ENCODE peak calls at places on chromosomes 5 and 9, in ten cellular contexts. H is CD4-positive, alpha-beta T cell; F is lung; K is body of pancreas; X is brain microvascular endothelial cell; E is dorsolateral prefrontal cortex; P is HCT116; Q is prostate gland; D is suprapubic skin; L is H1. Z is an unnamed sample.

GRCh38 chr5:172637122-172637580 is 3.9 kb upstream of the NEURL1B start:
- DNase-seq in H (no peak), K (no peak), F (no peak), D (peak), P (no peak), Q (peak), E (no peak), L (no peak), X (no peak), Z (no peak)

GRCh38 chr9:126916909-126917308 is 2.3 kb downstream of the RALGPS1 start:
- DNase-seq in X (no peak), K (no peak), Q (no peak), L (no peak), F (no peak), E (no peak), P (peak), H (no peak), D (no peak), Z (no peak)

GRCh38 chr5:147439253-147439652 is 70.6 kb downstream of the DPYSL3 start:
- DNase-seq in F (no peak), Q (no peak), K (no peak), E (no peak), H (no peak), L (no peak), X (peak), P (no peak), D (no peak), Z (no peak)

GRCh38 chr9:135513351-135513846 is 7.8 kb upstream of the LCN1 start:
- DNase-seq in E (no peak), L (no peak), D (peak), F (no peak), Q (no peak), K (peak), P (no peak), X (no peak), H (no peak), Z (no peak)

GRCh38 chr5:155850411-155850810 is 476.6 kb upstream of the SGCD start:
- DNase-seq in K (no peak), D (no peak), L (no peak), Q (no peak), F (no peak), P (no peak), X (no peak), H (no peak), E (no peak), Z (no peak)

GRCh38 chr5:1526151-1526631 is 2.4 kb upstream of the LPCAT1 start:
- DNase-seq in L (no peak), D (peak), H (no peak), P (no peak), F (peak), Q (no peak), X (no peak), K (peak), E (no peak), Z (no peak)

GRCh38 chr5:77867914-77868313 is 91.8 kb upstream of the TBCA start:
- DNase-seq in P (no peak), X (no peak), L (no peak), D (no peak), E (peak), Q (no peak), H (no peak), K (no peak), F (no peak), Z (no peak)

GRCh38 chr5:76177974-76178373 is 94.8 kb downstream of the SV2C start:
- DNase-seq in P (no peak), L (no peak), K (no peak), Q (no peak), D (no peak), E (no peak), X (no peak), F (no peak), H (no peak), Z (no peak)

GRCh38 chr9:35828716-35829083 is at the start of gene FAM221B:
- DNase-seq in P (no peak), Q (no peak), H (peak), X (no peak), D (no peak), K (peak), L (no peak), E (no peak), F (no peak), Z (peak)

GRCh38 chr5:63555874-63556273 is 406.4 kb downstream of the HTR1A start:
- DNase-seq in X (no peak), D (no peak), E (no peak), P (no peak), L (no peak), H (no peak), F (no peak), K (no peak), Q (no peak), Z (no peak)

GRCh38 chr9:16653491-16654407 is 216.7 kb downstream of the BNC2 start:
- DNase-seq in E (no peak), Q (no peak), H (no peak), X (no peak), D (no peak), F (no peak), L (no peak), P (no peak), K (no peak), Z (no peak)

GRCh38 chr5:13843181-13843846 is 101.2 kb downstream of the DNAH5 start:
- DNase-seq in F (no peak), E (no peak), K (no peak), D (no peak), X (no peak), H (no peak), Q (no peak), P (no peak), L (no peak), Z (no peak)

GRCh38 chr5:78016831-78017529 is 240.8 kb upstream of the TBCA start:
- DNase-seq in H (no peak), L (no peak), E (no peak), X (no peak), K (no peak), D (no peak), Q (no peak), P (no peak), F (no peak), Z (no peak)

GRCh38 chr5:111172504-111172903 is 51.7 kb upstream of the CAMK4 start:
- DNase-seq in H (no peak), D (no peak), P (no peak), F (no peak), K (peak), L (no peak), X (no peak), Q (no peak), E (no peak), Z (no peak)

GRCh38 chr9:5510991-5511390 is 660 bp downstream of the PDCD1LG2 start:
- DNase-seq in Q (no peak), K (no peak), P (no peak), H (no peak), D (no peak), E (no peak), F (no peak), L (no peak), X (no peak), Z (no peak)

GRCh38 chr9:23308114-23308513 is 517.9 kb downstream of the ELAVL2 start:
- DNase-seq in D (no peak), X (no peak), K (no peak), P (no peak), H (no peak), E (no peak), F (no peak), Q (no peak), L (no peak), Z (no peak)

GRCh38 chr9:22395585-22396205 is 50.9 kb upstream of the DMRTA1 start:
- DNase-seq in H (no peak), Q (no peak), E (no peak), P (no peak), L (no peak), F (no peak), D (no peak), K (no peak), X (peak), Z (no peak)

GRCh38 chr9:98943682-98944129 is at the start of gene COL15A1:
- DNase-seq in D (no peak), X (no peak), F (no peak), K (peak), Q (no peak), E (no peak), P (no peak), L (no peak), H (no peak), Z (no peak)

GRCh38 chr9:33234511-33235467 is 5.2 kb upstream of the SPINK4 start:
- DNase-seq in K (peak), L (no peak), E (no peak), D (peak), H (no peak), P (no peak), Q (no peak), X (peak), F (no peak), Z (no peak)

GRCh38 chr5:1736889-1737711 is 62.5 kb downstream of the MRPL36 start:
- DNase-seq in X (no peak), E (no peak), K (no peak), P (no peak), H (no peak), Q (no peak), D (no peak), F (no peak), L (no peak), Z (no peak)

GRCh38 chr5:151686673-151687378 is at the start of gene SPARC:
- DNase-seq in K (peak), F (peak), E (peak), D (peak), P (no peak), L (peak), H (no peak), Q (peak), X (peak), Z (peak)

GRCh38 chr5:94423411-94423810 is 195.0 kb downstream of the KIAA0825 start:
- DNase-seq in E (no peak), X (no peak), L (no peak), P (no peak), D (no peak), F (no peak), H (no peak), K (no peak), Q (no peak), Z (no peak)

GRCh38 chr9:34227445-34227844 is 48.6 kb downstream of the UBAP1 start:
- DNase-seq in L (no peak), P (no peak), E (no peak), F (no peak), H (no peak), Q (no peak), K (no peak), X (peak), D (no peak), Z (no peak)

GRCh38 chr9:13427587-13427986 is 148.1 kb upstream of the MPDZ start:
- DNase-seq in H (no peak), P (no peak), Q (peak), L (no peak), K (peak), X (peak), E (no peak), F (no peak), D (no peak), Z (no peak)

GRCh38 chr9:36731576-36731975 is 158.9 kb downstream of the MELK start:
- DNase-seq in E (no peak), H (no peak), X (no peak), K (no peak), L (no peak), F (peak), Q (no peak), P (no peak), D (no peak), Z (no peak)

GRCh38 chr5:98428806-98429205 is 344.7 kb upstream of the RGMB start:
- DNase-seq in X (peak), Q (no peak), H (no peak), D (no peak), F (peak), P (no peak), K (peak), E (no peak), L (no peak), Z (no peak)

GRCh38 chr5:72185717-72186388 is 78.6 kb downstream of the MAP1B start:
- DNase-seq in L (no peak), D (no peak), F (no peak), E (no peak), Q (no peak), P (no peak), K (no peak), X (no peak), H (no peak), Z (no peak)

GRCh38 chr5:136646915-136647314 is 281.6 kb upstream of the TRPC7 start:
- DNase-seq in H (no peak), K (no peak), E (no peak), X (no peak), F (no peak), P (no peak), L (no peak), Q (no peak), D (no peak), Z (no peak)

GRCh38 chr5:137708796-137709559 is 26.9 kb downstream of the KLHL3 start:
- DNase-seq in F (no peak), D (no peak), P (no peak), Q (no peak), K (peak), X (no peak), E (no peak), H (no peak), L (no peak), Z (no peak)

GRCh38 chr9:127780126-127780885 is 1.8 kb upstream of the SH2D3C start:
- DNase-seq in F (no peak), K (no peak), P (no peak), Q (no peak), X (no peak), L (no peak), H (no peak), D (no peak), E (peak), Z (peak)

GRCh38 chr9:13567833-13568232 is 288.3 kb upstream of the MPDZ start:
- DNase-seq in L (no peak), Q (no peak), E (no peak), F (no peak), D (no peak), P (no peak), K (no peak), H (no peak), X (no peak), Z (no peak)

GRCh38 chr9:107488400-107489143 is 997 bp downstream of the KLF4 start:
- DNase-seq in P (no peak), E (peak), D (peak), K (peak), H (no peak), L (no peak), X (peak), F (peak), Q (peak), Z (no peak)

GRCh38 chr5:146342882-146343865 is 4.5 kb downstream of the POU4F3 start:
- DNase-seq in F (no peak), X (no peak), L (no peak), K (no peak), H (no peak), D (no peak), P (no peak), E (no peak), Q (no peak), Z (no peak)

GRCh38 chr9:112378441-112379176 is 1.3 kb upstream of the HSDL2 start:
- DNase-seq in D (no peak), L (peak), K (peak), E (no peak), Q (no peak), H (no peak), F (no peak), X (peak), P (no peak), Z (no peak)

DNA sequence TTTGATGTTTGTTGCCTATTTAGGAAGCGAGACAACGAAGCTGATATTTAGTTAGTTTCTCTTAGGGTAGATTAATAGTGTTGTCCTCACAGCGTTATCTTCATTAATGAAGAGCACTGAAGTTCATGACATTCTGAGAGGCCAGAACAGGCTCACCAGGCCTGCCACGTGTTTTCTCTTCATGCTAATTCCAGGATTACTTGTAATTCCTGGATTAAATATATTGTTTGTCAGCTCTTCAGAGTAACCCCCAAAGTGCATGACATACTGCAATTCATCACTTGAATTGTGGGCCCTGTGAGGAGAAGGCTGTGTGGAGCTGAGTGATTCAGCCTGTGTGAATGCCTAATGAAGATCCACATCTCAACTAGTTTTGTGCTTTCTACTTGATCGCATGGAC is 401.0 kb upstream of the ADAMTSL1 start:
- DNase-seq in X (no peak), Q (no peak), K (no peak), L (no peak), H (no peak), D (no peak), P (no peak), F (no peak), E (no peak), Z (no peak)
- H3K27ac ChIP-seq in X (no peak), Q (no peak), K (no peak), L (no peak), H (no peak), D (no peak), P (no peak), F (no peak), E (no peak), Z (no peak)

GRCh38 chr9:120441446-120442279 is 138.3 kb downstream of the CDK5RAP2 start:
- DNase-seq in E (no peak), P (no peak), L (no peak), H (no peak), D (no peak), F (no peak), K (no peak), X (peak), Q (no peak), Z (no peak)

GRCh38 chr9:120443489-120443888 is 136.5 kb downstream of the CDK5RAP2 start:
- DNase-seq in K (no peak), L (no peak), D (no peak), F (no peak), X (peak), Q (no peak), P (no peak), H (no peak), E (no peak), Z (no peak)

GRCh38 chr9:120440791-120441190 is 139.2 kb downstream of the CDK5RAP2 start:
- DNase-seq in L (no peak), Q (no peak), X (no peak), D (no peak), F (no peak), H (no peak), K (no peak), P (no peak), E (no peak), Z (no peak)

GRCh38 chr9:120443976-120444375 is 136.0 kb downstream of the CDK5RAP2 start:
- DNase-seq in K (no peak), X (no peak), Q (no peak), E (no peak), P (no peak), D (no peak), F (no peak), H (no peak), L (no peak), Z (no peak)

GRCh38 chr9:120442280-120442597 is 137.7 kb downstream of the CDK5RAP2 start:
- DNase-seq in Q (no peak), F (no peak), E (no peak), K (no peak), P (no peak), H (no peak), X (no peak), D (no peak), L (no peak), Z (no peak)
- H3K27ac ChIP-seq in Q (no peak), F (peak), E (no peak), K (no peak), P (no peak), H (no peak), X (peak), D (no peak), L (no peak), Z (no peak)

GRCh38 chr5:179167871-179168451 is 107.8 kb downstream of the ZNF354C start:
- DNase-seq in F (no peak), L (no peak), Q (no peak), H (no peak), E (no peak), K (peak), X (no peak), D (peak), P (no peak), Z (no peak)
- H3K27ac ChIP-seq in F (no peak), L (no peak), Q (no peak), H (no peak), E (no peak), K (no peak), X (no peak), D (no peak), P (no peak), Z (no peak)

GRCh38 chr5:88677502-88677901 is 205.5 kb downstream of the MEF2C start:
- DNase-seq in H (no peak), P (no peak), L (no peak), K (no peak), F (no peak), D (no peak), X (no peak), Q (no peak), E (no peak), Z (no peak)

GRCh38 chr5:88675758-88676636 is 207.0 kb downstream of the MEF2C start:
- DNase-seq in D (no peak), P (peak), L (no peak), K (no peak), Q (no peak), F (no peak), H (no peak), E (peak), X (no peak), Z (peak)

GRCh38 chr5:88674262-88675158 is 208.5 kb downstream of the MEF2C start:
- DNase-seq in E (peak), L (no peak), H (no peak), X (no peak), F (no peak), D (no peak), P (no peak), Q (no peak), K (no peak), Z (peak)

GRCh38 chr5:88676637-88677481 is 206.1 kb downstream of the MEF2C start:
- DNase-seq in K (no peak), D (no peak), X (no peak), P (no peak), H (no peak), Q (no peak), F (no peak), E (no peak), L (no peak), Z (no peak)

DNA sequence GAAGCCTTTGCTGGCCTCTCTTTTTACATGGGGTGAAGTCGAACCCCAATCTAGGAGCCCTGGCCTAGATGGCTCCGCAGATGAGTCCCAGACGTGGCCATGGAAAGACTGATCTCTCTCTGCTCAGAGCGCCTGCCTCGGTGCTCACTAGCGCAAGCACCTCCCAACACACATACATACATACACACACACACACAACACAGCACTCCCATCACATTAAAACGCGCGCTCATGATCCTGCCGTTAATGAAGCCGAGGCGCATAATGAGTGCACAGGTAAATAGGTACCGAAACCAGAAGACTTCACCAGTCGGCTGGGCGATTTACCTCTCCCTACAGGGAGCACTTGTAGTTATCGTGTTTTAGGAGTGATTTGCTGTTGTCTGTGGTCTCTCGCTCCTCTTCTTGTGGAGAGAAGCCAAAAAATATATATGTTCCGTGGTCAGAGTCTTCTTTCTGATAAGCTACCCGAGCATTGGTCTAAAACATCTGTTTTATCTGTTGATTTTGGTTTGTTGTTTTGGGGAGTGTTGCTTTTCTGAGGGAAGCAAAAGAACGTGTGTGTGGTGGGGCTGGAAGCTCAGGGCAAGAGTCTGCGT is 207.7 kb downstream of the MEF2C start:
- DNase-seq in E (no peak), K (no peak), L (no peak), F (no peak), P (no peak), X (no peak), H (no peak), Q (no peak), D (no peak), Z (no peak)
- H3K27ac ChIP-seq in E (peak), K (no peak), L (no peak), F (no peak), P (peak), X (no peak), H (no peak), Q (no peak), D (no peak), Z (peak)

GRCh38 chr5:139588962-139589361 is 27.8 kb downstream of the UBE2D2 start:
- DNase-seq in Q (no peak), H (no peak), K (no peak), D (no peak), P (no peak), L (no peak), F (no peak), X (no peak), E (no peak), Z (no peak)

GRCh38 chr5:139592289-139592688 is 31.1 kb downstream of the UBE2D2 start:
- DNase-seq in L (no peak), Q (no peak), F (no peak), P (no peak), D (no peak), X (no peak), E (no peak), K (no peak), H (no peak), Z (no peak)

GRCh38 chr5:139597134-139597533 is 36.0 kb downstream of the UBE2D2 start:
- DNase-seq in P (no peak), L (no peak), K (no peak), E (no peak), X (no peak), F (no peak), H (no peak), Q (no peak), D (no peak), Z (no peak)

DNA sequence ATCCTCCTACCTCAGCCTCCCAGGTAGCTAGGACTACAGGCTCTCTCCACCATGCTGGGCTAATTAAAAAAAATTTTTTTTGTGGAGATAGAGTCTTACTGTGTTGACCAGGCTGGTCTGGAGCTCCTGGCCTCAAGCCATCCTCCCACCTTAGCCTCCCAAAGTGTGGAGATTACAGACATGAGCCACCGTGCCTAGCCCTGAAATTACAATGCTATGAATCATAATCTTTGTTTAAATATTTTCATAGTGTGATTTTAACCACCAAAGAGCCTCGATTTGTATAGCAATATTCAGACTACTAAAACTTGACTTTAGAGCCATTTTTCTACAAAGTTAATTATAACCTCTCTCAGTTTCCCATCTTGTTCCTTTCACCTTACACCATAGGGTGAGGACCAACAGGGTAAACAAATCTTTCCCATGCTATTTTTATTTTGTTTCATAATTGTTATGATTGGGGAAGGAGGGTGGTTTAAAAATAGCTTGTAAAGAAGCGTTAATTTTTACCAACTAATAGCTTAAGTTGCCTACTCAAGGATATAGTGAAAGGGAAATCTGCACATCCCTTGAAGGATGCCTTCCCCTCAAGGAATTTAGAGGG is 32.7 kb downstream of the UBE2D2 start:
- DNase-seq in H (no peak), Q (no peak), L (no peak), K (peak), D (no peak), X (peak), E (no peak), P (peak), F (no peak), Z (no peak)
- H3K27ac ChIP-seq in H (no peak), Q (no peak), L (no peak), K (peak), D (no peak), X (peak), E (no peak), P (peak), F (no peak), Z (no peak)

Z was measured in substantia nigra.